ENCODE peak calls at places on chromosome 3, in nine cellular contexts. One of them, this sample, is unnamed.

GRCh38 chr3:170228093-170228766 is 6.0 kb downstream of the PRKCI start:
- DNase-seq in breast epithelium: no peak
- DNase-seq in dorsolateral prefrontal cortex: no peak
- DNase-seq in SK-N-SH: no peak
- DNase-seq in cardiac muscle cell: peak
- DNase-seq in H9: no peak
- DNase-seq in adrenal gland: no peak
- DNase-seq in colonic mucosa: no peak
- DNase-seq in sigmoid colon: no peak
- DNase-seq in this sample: no peak

GRCh38 chr3:138467905-138468304 is 33.5 kb downstream of the ESYT3 start:
- DNase-seq in cardiac muscle cell: no peak
- DNase-seq in adrenal gland: no peak
- DNase-seq in dorsolateral prefrontal cortex: no peak
- DNase-seq in H9: peak
- DNase-seq in colonic mucosa: no peak
- DNase-seq in SK-N-SH: no peak
- DNase-seq in sigmoid colon: no peak
- DNase-seq in breast epithelium: no peak
- DNase-seq in this sample: no peak

GRCh38 chr3:80232760-80233159 is 465.0 kb upstream of the ROBO1 start:
- DNase-seq in cardiac muscle cell: peak
- DNase-seq in SK-N-SH: no peak
- DNase-seq in H9: no peak
- DNase-seq in sigmoid colon: no peak
- DNase-seq in colonic mucosa: no peak
- DNase-seq in dorsolateral prefrontal cortex: no peak
- DNase-seq in adrenal gland: peak
- DNase-seq in breast epithelium: no peak
- DNase-seq in this sample: no peak

GRCh38 chr3:43013256-43013655 is 34.1 kb downstream of the GASK1A start:
- DNase-seq in SK-N-SH: no peak
- DNase-seq in cardiac muscle cell: no peak
- DNase-seq in sigmoid colon: no peak
- DNase-seq in dorsolateral prefrontal cortex: no peak
- DNase-seq in breast epithelium: no peak
- DNase-seq in adrenal gland: no peak
- DNase-seq in colonic mucosa: no peak
- DNase-seq in H9: no peak
- DNase-seq in this sample: no peak

GRCh38 chr3:86782271-86782670 is 208.7 kb downstream of the VGLL3 start:
- DNase-seq in adrenal gland: no peak
- DNase-seq in colonic mucosa: no peak
- DNase-seq in cardiac muscle cell: peak
- DNase-seq in SK-N-SH: no peak
- DNase-seq in breast epithelium: no peak
- DNase-seq in H9: no peak
- DNase-seq in sigmoid colon: no peak
- DNase-seq in dorsolateral prefrontal cortex: no peak
- DNase-seq in this sample: no peak

GRCh38 chr3:52176188-52176752 is 21.7 kb upstream of the ALAS1 start:
- DNase-seq in H9: no peak
- DNase-seq in sigmoid colon: peak
- DNase-seq in cardiac muscle cell: no peak
- DNase-seq in SK-N-SH: peak
- DNase-seq in colonic mucosa: no peak
- DNase-seq in dorsolateral prefrontal cortex: peak
- DNase-seq in adrenal gland: no peak
- DNase-seq in breast epithelium: no peak
- DNase-seq in this sample: no peak

GRCh38 chr3:110413291-110413690 is 658.3 kb upstream of the NECTIN3 start:
- DNase-seq in dorsolateral prefrontal cortex: no peak
- DNase-seq in sigmoid colon: no peak
- DNase-seq in H9: no peak
- DNase-seq in breast epithelium: no peak
- DNase-seq in SK-N-SH: no peak
- DNase-seq in adrenal gland: no peak
- DNase-seq in cardiac muscle cell: no peak
- DNase-seq in colonic mucosa: no peak
- DNase-seq in this sample: no peak

GRCh38 chr3:52039846-52040245 is 16.5 kb downstream of the DUSP7 start:
- DNase-seq in breast epithelium: peak
- DNase-seq in dorsolateral prefrontal cortex: peak
- DNase-seq in SK-N-SH: no peak
- DNase-seq in colonic mucosa: no peak
- DNase-seq in cardiac muscle cell: peak
- DNase-seq in sigmoid colon: peak
- DNase-seq in H9: no peak
- DNase-seq in adrenal gland: peak
- DNase-seq in this sample: peak

GRCh38 chr3:25508433-25508832 is 80.4 kb downstream of the RARB start:
- DNase-seq in breast epithelium: no peak
- DNase-seq in dorsolateral prefrontal cortex: no peak
- DNase-seq in cardiac muscle cell: no peak
- DNase-seq in sigmoid colon: no peak
- DNase-seq in SK-N-SH: no peak
- DNase-seq in adrenal gland: no peak
- DNase-seq in H9: no peak
- DNase-seq in colonic mucosa: no peak
- DNase-seq in this sample: no peak

GRCh38 chr3:15781637-15782402 is 16.0 kb downstream of the ANKRD28 start:
- DNase-seq in colonic mucosa: no peak
- DNase-seq in cardiac muscle cell: peak
- DNase-seq in dorsolateral prefrontal cortex: no peak
- DNase-seq in adrenal gland: no peak
- DNase-seq in SK-N-SH: no peak
- DNase-seq in breast epithelium: no peak
- DNase-seq in H9: no peak
- DNase-seq in sigmoid colon: no peak
- DNase-seq in this sample: no peak

GRCh38 chr3:58173670-58174472 is 36.9 kb downstream of the DNASE1L3 start:
- DNase-seq in H9: peak
- DNase-seq in dorsolateral prefrontal cortex: no peak
- DNase-seq in sigmoid colon: peak
- DNase-seq in breast epithelium: peak
- DNase-seq in colonic mucosa: peak
- DNase-seq in SK-N-SH: peak
- DNase-seq in adrenal gland: no peak
- DNase-seq in cardiac muscle cell: peak
- DNase-seq in this sample: peak

GRCh38 chr3:98784042-98784441 is 20.9 kb downstream of the ST3GAL6 start:
- DNase-seq in cardiac muscle cell: peak
- DNase-seq in adrenal gland: no peak
- DNase-seq in colonic mucosa: no peak
- DNase-seq in sigmoid colon: no peak
- DNase-seq in dorsolateral prefrontal cortex: no peak
- DNase-seq in breast epithelium: no peak
- DNase-seq in H9: no peak
- DNase-seq in SK-N-SH: no peak
- DNase-seq in this sample: peak
- H3K27ac ChIP-seq in cardiac muscle cell: no peak
- H3K27ac ChIP-seq in adrenal gland: no peak
- H3K27ac ChIP-seq in colonic mucosa: no peak
- H3K27ac ChIP-seq in sigmoid colon: no peak
- H3K27ac ChIP-seq in dorsolateral prefrontal cortex: peak
- H3K27ac ChIP-seq in breast epithelium: peak
- H3K27ac ChIP-seq in H9: no peak
- H3K27ac ChIP-seq in SK-N-SH: peak
- H3K27ac ChIP-seq in this sample: no peak

DNA sequence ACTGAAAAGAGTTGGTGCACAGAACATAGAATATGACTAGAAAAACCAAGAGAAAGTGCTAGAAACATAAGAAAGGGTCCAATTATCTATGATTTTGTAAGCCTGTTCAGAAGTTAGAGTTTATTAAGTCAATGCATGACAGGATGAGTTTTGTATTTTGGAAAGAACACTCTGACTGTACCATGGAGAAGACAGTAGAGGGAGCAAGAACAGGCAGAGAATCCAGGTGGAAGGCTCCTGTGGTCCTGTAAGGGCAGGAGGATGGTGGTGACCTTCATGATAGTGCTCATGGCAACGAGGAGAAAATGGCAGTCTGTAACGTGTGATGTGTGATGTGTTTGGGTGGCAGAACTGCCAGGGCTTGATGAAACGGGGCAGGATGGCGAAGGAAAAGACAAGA is 249.1 kb downstream of the CTNNB1 start:
- DNase-seq in H9: no peak
- DNase-seq in sigmoid colon: no peak
- DNase-seq in cardiac muscle cell: no peak
- DNase-seq in dorsolateral prefrontal cortex: no peak
- DNase-seq in breast epithelium: no peak
- DNase-seq in SK-N-SH: no peak
- DNase-seq in colonic mucosa: no peak
- DNase-seq in adrenal gland: no peak
- DNase-seq in this sample: no peak
- TF ChIP-seq CTCF in H9: peak
- TF ChIP-seq CTCF in sigmoid colon: no peak
- TF ChIP-seq CTCF in cardiac muscle cell: no peak
- TF ChIP-seq CTCF in dorsolateral prefrontal cortex: no peak
- TF ChIP-seq CTCF in breast epithelium: no peak
- TF ChIP-seq CTCF in SK-N-SH: no peak
- TF ChIP-seq CTCF in colonic mucosa: no peak
- TF ChIP-seq CTCF in adrenal gland: no peak
- TF ChIP-seq CTCF in this sample: no peak

GRCh38 chr3:30232142-30232541 is 374.3 kb upstream of the TGFBR2 start:
- DNase-seq in sigmoid colon: no peak
- DNase-seq in H9: no peak
- DNase-seq in breast epithelium: no peak
- DNase-seq in SK-N-SH: no peak
- DNase-seq in dorsolateral prefrontal cortex: no peak
- DNase-seq in adrenal gland: no peak
- DNase-seq in cardiac muscle cell: peak
- DNase-seq in colonic mucosa: no peak
- DNase-seq in this sample: no peak

GRCh38 chr3:30228302-30228631 is 378.1 kb upstream of the TGFBR2 start:
- DNase-seq in SK-N-SH: no peak
- DNase-seq in sigmoid colon: no peak
- DNase-seq in dorsolateral prefrontal cortex: no peak
- DNase-seq in H9: no peak
- DNase-seq in adrenal gland: no peak
- DNase-seq in colonic mucosa: no peak
- DNase-seq in breast epithelium: no peak
- DNase-seq in cardiac muscle cell: no peak
- DNase-seq in this sample: no peak

GRCh38 chr3:30233924-30234666 is 372.3 kb upstream of the TGFBR2 start:
- DNase-seq in breast epithelium: no peak
- DNase-seq in SK-N-SH: no peak
- DNase-seq in cardiac muscle cell: peak
- DNase-seq in sigmoid colon: no peak
- DNase-seq in colonic mucosa: no peak
- DNase-seq in adrenal gland: no peak
- DNase-seq in dorsolateral prefrontal cortex: no peak
- DNase-seq in H9: no peak
- DNase-seq in this sample: no peak

GRCh38 chr3:30232546-30232945 is 373.9 kb upstream of the TGFBR2 start:
- DNase-seq in breast epithelium: no peak
- DNase-seq in colonic mucosa: no peak
- DNase-seq in SK-N-SH: no peak
- DNase-seq in sigmoid colon: no peak
- DNase-seq in adrenal gland: no peak
- DNase-seq in cardiac muscle cell: no peak
- DNase-seq in dorsolateral prefrontal cortex: no peak
- DNase-seq in H9: no peak
- DNase-seq in this sample: no peak

DNA sequence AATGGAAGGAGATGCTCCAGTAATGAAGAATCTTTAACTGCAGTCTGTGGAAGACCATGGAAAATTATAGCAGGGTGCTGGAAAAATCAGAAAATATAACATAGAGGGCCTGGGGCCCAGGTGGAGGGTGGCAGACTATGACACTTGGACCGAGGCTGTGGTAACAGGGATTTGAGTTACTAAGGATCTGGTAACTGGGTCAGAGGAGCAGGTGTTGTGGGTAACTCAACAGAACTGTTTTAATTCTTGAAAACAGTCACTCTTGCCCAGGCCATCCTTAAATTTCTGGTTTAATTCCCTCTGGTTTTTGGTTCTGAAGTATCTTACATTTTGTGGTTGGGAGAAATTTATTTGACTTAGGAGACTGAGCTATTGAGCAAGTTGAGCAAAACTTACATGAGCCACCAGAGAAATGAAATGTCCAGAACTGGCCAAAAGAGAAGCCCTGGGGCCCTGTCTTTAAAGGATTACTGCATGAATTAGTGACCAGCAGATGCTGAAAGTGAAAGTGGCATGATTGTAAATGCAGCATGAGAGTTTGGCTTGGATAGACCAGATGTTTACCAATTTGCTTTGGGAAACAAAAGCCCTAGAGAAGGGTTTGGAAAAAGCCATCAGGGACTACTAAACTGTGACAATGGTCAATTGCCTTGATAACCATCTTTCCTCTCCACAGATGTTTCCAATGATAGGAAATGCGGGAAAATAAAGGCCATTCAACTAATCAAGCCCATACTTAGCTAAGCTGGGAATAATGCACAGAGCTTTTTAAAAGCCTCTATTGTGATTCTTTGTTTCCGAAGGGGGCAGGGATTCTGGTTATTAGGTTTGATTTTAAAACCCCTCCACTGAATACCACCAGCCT is 374.9 kb upstream of the TGFBR2 start:
- DNase-seq in cardiac muscle cell: peak
- DNase-seq in dorsolateral prefrontal cortex: no peak
- DNase-seq in sigmoid colon: no peak
- DNase-seq in breast epithelium: no peak
- DNase-seq in adrenal gland: no peak
- DNase-seq in SK-N-SH: peak
- DNase-seq in H9: no peak
- DNase-seq in colonic mucosa: no peak
- DNase-seq in this sample: no peak
- H3K27ac ChIP-seq in cardiac muscle cell: no peak
- H3K27ac ChIP-seq in dorsolateral prefrontal cortex: peak
- H3K27ac ChIP-seq in sigmoid colon: no peak
- H3K27ac ChIP-seq in breast epithelium: peak
- H3K27ac ChIP-seq in adrenal gland: no peak
- H3K27ac ChIP-seq in SK-N-SH: peak
- H3K27ac ChIP-seq in H9: no peak
- H3K27ac ChIP-seq in colonic mucosa: no peak
- H3K27ac ChIP-seq in this sample: no peak

GRCh38 chr3:106862067-106862466 is 515.2 kb upstream of the CCDC54 start:
- DNase-seq in H9: no peak
- DNase-seq in colonic mucosa: no peak
- DNase-seq in adrenal gland: no peak
- DNase-seq in breast epithelium: no peak
- DNase-seq in sigmoid colon: no peak
- DNase-seq in cardiac muscle cell: peak
- DNase-seq in SK-N-SH: no peak
- DNase-seq in dorsolateral prefrontal cortex: no peak
- DNase-seq in this sample: no peak
- TF ChIP-seq CTCF in H9: no peak
- TF ChIP-seq CTCF in colonic mucosa: no peak
- TF ChIP-seq CTCF in adrenal gland: no peak
- TF ChIP-seq CTCF in breast epithelium: no peak
- TF ChIP-seq CTCF in sigmoid colon: no peak
- TF ChIP-seq CTCF in cardiac muscle cell: peak
- TF ChIP-seq CTCF in SK-N-SH: peak
- TF ChIP-seq CTCF in dorsolateral prefrontal cortex: peak
- TF ChIP-seq CTCF in this sample: no peak

DNA sequence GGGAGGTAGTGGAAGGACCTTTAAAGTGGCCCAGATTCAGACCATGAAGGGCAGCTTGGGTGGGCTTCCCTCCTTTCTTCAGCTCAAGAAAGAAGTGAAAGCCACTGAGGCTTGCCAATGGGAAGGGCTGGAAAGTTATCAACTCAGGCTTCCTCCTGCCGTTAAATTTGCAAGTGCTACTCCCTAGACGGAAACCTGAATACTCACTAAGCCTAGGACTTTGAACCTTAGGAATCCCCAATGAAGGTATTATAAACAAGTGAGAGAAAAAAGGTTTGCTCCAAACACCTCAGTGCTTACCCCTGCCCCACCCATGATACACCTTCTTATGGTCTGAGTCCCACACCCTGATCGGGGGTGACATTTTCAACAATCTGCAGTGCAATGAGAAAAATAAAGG is 396.4 kb downstream of the SHQ1 start:
- DNase-seq in breast epithelium: no peak
- DNase-seq in sigmoid colon: no peak
- DNase-seq in adrenal gland: no peak
- DNase-seq in SK-N-SH: no peak
- DNase-seq in H9: no peak
- DNase-seq in cardiac muscle cell: no peak
- DNase-seq in dorsolateral prefrontal cortex: no peak
- DNase-seq in colonic mucosa: peak
- DNase-seq in this sample: no peak
- H3K27ac ChIP-seq in breast epithelium: no peak
- H3K27ac ChIP-seq in sigmoid colon: no peak
- H3K27ac ChIP-seq in adrenal gland: no peak
- H3K27ac ChIP-seq in SK-N-SH: no peak
- H3K27ac ChIP-seq in H9: no peak
- H3K27ac ChIP-seq in cardiac muscle cell: no peak
- H3K27ac ChIP-seq in dorsolateral prefrontal cortex: no peak
- H3K27ac ChIP-seq in colonic mucosa: peak
- H3K27ac ChIP-seq in this sample: no peak